ENCODE peak calls at places on chromosomes 2 and 18, in ten cellular contexts. T, M, F, U, R, W, Q, S, C and O are unnamed samples.
A peak's percentile ranks its signal among the peaks of the same experiment; 100 is the strongest.

GRCh38 chr18:59897321-59897954 is 2.4 kb upstream of the PMAIP1 start:
- DNase-seq in F (no peak), Q (no peak), W (no peak), M (no peak), R (no peak), S (no peak), T (no peak), U (no peak), C (no peak), O (no peak)

GRCh38 chr18:9436176-9436575 is 39.1 kb upstream of the RALBP1 start:
- DNase-seq in F (no peak), R (no peak), T (no peak), W (no peak), Q (no peak), M (no peak), S (no peak), C (no peak), U (no peak), O (no peak)

GRCh38 chr18:10006261-10006903 is 92.6 kb downstream of the VAPA start:
- DNase-seq in S (no peak), F (peak; percentile 27), C (no peak), Q (peak; percentile 67), T (no peak), W (no peak), M (no peak), U (no peak), R (no peak), O (no peak)

GRCh38 chr2:65429799-65430514 is 2.4 kb downstream of the SPRED2 start:
- DNase-seq in T (no peak), S (no peak), R (no peak), U (no peak), M (peak; percentile 32), C (no peak), Q (no peak), W (no peak), F (no peak), O (no peak)

GRCh38 chr2:228261546-228261945 is 80.1 kb upstream of the SPHKAP start:
- DNase-seq in F (no peak), U (no peak), T (no peak), S (no peak), W (no peak), R (no peak), M (no peak), Q (no peak), C (no peak), O (no peak)

GRCh38 chr18:26575865-26576217 is 27.5 kb upstream of the KCTD1 start:
- DNase-seq in C (no peak), M (no peak), W (no peak), U (no peak), R (no peak), Q (no peak), F (no peak), T (no peak), S (no peak), O (no peak)

GRCh38 chr2:3728104-3729054 is 25.0 kb downstream of the DCDC2C start:
- DNase-seq in W (no peak), T (no peak), F (peak; percentile 62), U (no peak), M (peak; percentile 26), C (no peak), Q (peak; percentile 67), R (no peak), S (no peak), O (peak; percentile 12)

GRCh38 chr2:217947341-217948316 is 55.2 kb downstream of the TNS1 start:
- DNase-seq in C (no peak), T (no peak), M (no peak), F (no peak), S (no peak), U (no peak), Q (no peak), R (no peak), W (no peak), O (no peak)

DNA sequence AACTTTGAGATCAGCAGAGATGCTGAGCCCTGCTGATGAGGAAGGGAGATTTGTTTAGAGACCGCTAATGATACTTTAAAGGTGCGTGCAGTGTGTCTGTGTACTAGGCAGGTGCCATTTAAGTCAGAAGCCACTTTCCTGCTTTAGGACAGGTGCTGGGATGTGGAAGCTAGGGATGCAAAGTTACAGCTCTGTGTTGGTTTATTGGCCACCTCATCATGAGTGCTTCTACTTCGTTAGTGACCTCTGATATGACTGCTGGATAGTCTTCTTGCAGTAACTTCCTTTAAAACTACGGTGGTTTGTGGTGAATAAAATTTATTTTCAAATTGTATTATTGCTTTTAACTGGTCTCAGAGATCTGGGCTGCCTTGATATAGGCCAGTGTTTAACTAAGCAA is 44.1 kb downstream of the FMNL2 start:
- DNase-seq in F (no peak), R (no peak), U (no peak), M (no peak), S (no peak), T (no peak), C (no peak), Q (no peak), W (no peak), O (no peak)
- TF ChIP-seq CTCF in F (no peak), R (no peak), U (no peak), M (no peak), S (no peak), T (no peak), C (no peak), Q (no peak), W (no peak), O (no peak)

DNA sequence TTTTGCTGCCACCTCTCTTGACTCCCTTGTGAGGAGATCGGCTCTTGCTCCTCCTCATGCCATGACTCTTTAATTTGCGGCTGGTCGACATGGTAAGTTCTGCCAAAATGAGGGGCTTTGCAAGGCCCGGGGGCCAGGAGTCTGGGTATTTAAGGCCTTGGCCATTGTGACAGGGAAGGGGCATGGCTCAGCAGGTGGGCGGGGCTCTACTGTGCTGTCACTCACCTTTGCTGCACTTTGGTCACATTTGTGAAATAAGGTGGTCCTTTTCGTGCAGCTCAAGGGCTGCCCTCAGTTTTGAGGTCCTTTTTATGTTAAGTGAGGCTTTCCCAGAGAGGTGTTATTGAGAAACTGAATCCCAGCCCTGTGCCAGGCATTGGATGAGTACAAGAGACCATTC is at the start of gene TNP1:
- DNase-seq in S (no peak), F (no peak), M (no peak), C (no peak), R (no peak), U (no peak), T (no peak), W (no peak), Q (no peak), O (no peak)
- TF ChIP-seq CTCF in S (no peak), F (no peak), M (no peak), C (no peak), R (no peak), U (no peak), T (no peak), W (no peak), Q (no peak), O (no peak)

DNA sequence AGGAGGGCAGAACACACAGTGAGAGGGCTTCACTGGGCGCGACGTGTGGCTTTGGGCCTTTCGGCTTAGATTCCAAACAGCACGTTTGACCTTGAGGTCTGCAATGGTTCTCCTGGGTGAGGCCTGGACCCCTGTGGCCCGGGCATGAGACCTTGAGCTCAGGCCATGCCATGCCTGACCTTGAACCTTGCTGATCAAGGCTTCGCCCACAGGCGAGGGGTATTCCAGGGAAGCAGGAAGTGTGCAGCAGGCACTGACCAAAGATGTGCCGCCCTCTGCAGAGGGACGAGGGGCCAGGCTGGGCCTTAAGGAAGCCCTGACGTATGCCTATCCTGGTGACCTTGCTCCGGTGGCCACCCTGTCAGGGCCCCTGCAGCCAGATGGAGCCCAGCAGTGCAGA is 178.3 kb upstream of the HDAC4 start:
- DNase-seq in Q (no peak), S (peak; percentile 10), U (no peak), C (no peak), M (no peak), T (no peak), F (no peak), W (no peak), R (no peak), O (no peak)
- TF ChIP-seq CTCF in Q (no peak), S (no peak), U (no peak), C (no peak), M (no peak), T (no peak), F (no peak), W (no peak), R (no peak), O (no peak)

GRCh38 chr2:167209784-167210183 is 321.5 kb downstream of the XIRP2 start:
- DNase-seq in R (no peak), T (no peak), C (no peak), F (peak; percentile 6), U (no peak), W (no peak), M (no peak), Q (peak; percentile 49), S (no peak), O (no peak)

GRCh38 chr2:167215595-167215994 is 327.3 kb downstream of the XIRP2 start:
- DNase-seq in C (no peak), S (no peak), T (no peak), U (no peak), Q (no peak), M (no peak), W (no peak), R (no peak), F (no peak), O (no peak)

GRCh38 chr2:167212054-167212648 is 323.9 kb downstream of the XIRP2 start:
- DNase-seq in Q (peak; percentile 72), T (no peak), S (no peak), F (peak; percentile 75), U (no peak), M (peak; percentile 43), W (no peak), R (no peak), C (no peak), O (peak; percentile 36)
- TF ChIP-seq CTCF in Q (peak; percentile 72), T (peak; percentile 12), S (peak; percentile 80), F (peak; percentile 60), U (peak; percentile 88), M (peak; percentile 89), W (no peak), R (peak; percentile 32), C (peak; percentile 61), O (peak; percentile 68)

GRCh38 chr2:190711069-190711468 is 62.2 kb downstream of the NAB1 start:
- DNase-seq in M (no peak), U (no peak), Q (no peak), C (no peak), T (no peak), R (no peak), W (no peak), F (no peak), S (no peak), O (no peak)

GRCh38 chr2:190716176-190716807 is 67.4 kb downstream of the NAB1 start:
- DNase-seq in U (no peak), F (no peak), C (no peak), T (no peak), S (no peak), R (no peak), M (no peak), W (no peak), Q (no peak), O (no peak)

GRCh38 chr2:190714958-190715357 is 66.1 kb downstream of the NAB1 start:
- DNase-seq in U (no peak), Q (no peak), R (no peak), F (peak; percentile 22), C (no peak), M (no peak), S (no peak), W (no peak), T (no peak), O (no peak)

GRCh38 chr2:190717306-190717705 is 68.4 kb downstream of the NAB1 start:
- DNase-seq in W (no peak), R (no peak), U (no peak), S (no peak), F (no peak), Q (no peak), T (no peak), C (no peak), M (no peak), O (no peak)

GRCh38 chr2:190713476-190713875 is 64.6 kb downstream of the NAB1 start:
- DNase-seq in M (no peak), C (no peak), Q (peak; percentile 40), S (no peak), R (no peak), U (no peak), F (no peak), T (no peak), W (no peak), O (no peak)
- TF ChIP-seq CTCF in M (no peak), C (no peak), Q (no peak), S (no peak), R (no peak), U (no peak), F (no peak), T (no peak), W (no peak), O (no peak)